ENCODE peak calls at places on chromosome 14, in eight cellular contexts. J, T, M, U, H, R, V and G are unnamed samples.

GRCh38 chr14:51759950-51760349 is 100.5 kb upstream of the GNG2 start:
- DNase-seq in J (no peak), T (no peak), M (no peak), U (no peak), H (no peak), R (no peak), V (no peak), G (no peak)

GRCh38 chr14:54797986-54798385 is 104.6 kb downstream of the GCH1 start:
- DNase-seq in J (no peak), T (no peak), M (no peak), U (no peak), H (no peak), R (no peak), V (no peak), G (no peak)

GRCh38 chr14:77615231-77616132 is 955 bp downstream of the SPTLC2 start:
- DNase-seq in J (peak; percentile 43), T (peak; percentile 14), M (no peak), U (no peak), H (peak; percentile 18), R (no peak), V (peak; percentile 63), G (peak; percentile 9)

GRCh38 chr14:73741386-73741875 is 27.2 kb upstream of the PNMA1 start:
- DNase-seq in J (peak; percentile 58), T (peak; percentile 44), M (peak; percentile 84), U (peak; percentile 73), H (peak; percentile 74), R (peak; percentile 71), V (peak; percentile 97), G (no peak)

GRCh38 chr14:93105362-93105761 is 10.4 kb downstream of the ITPK1 start:
- DNase-seq in J (no peak), T (no peak), M (no peak), U (peak; percentile 39), H (no peak), R (peak; percentile 48), V (no peak), G (no peak)

GRCh38 chr14:22472935-22473854 is 115.8 kb downstream of the DAD1 start:
- DNase-seq in J (peak; percentile 30), T (no peak), M (no peak), U (peak; percentile 71), H (no peak), R (no peak), V (peak; percentile 72), G (no peak)

GRCh38 chr14:84209021-84209420 is 1320.9 kb upstream of the FLRT2 start:
- DNase-seq in J (no peak), T (no peak), M (no peak), U (no peak), H (no peak), R (no peak), V (no peak), G (no peak)

GRCh38 chr14:70804556-70805162 is 4.7 kb downstream of the MAP3K9 start:
- DNase-seq in J (no peak), T (no peak), M (no peak), U (no peak), H (no peak), R (no peak), V (no peak), G (no peak)

GRCh38 chr14:53723221-53723620 is 233.4 kb downstream of the BMP4 start:
- DNase-seq in J (no peak), T (no peak), M (no peak), U (no peak), H (no peak), R (no peak), V (no peak), G (no peak)

GRCh38 chr14:99320621-99321235 is 48.7 kb upstream of the BCL11B start:
- DNase-seq in J (no peak), T (no peak), M (no peak), U (no peak), H (no peak), R (no peak), V (no peak), G (no peak)

GRCh38 chr14:95260537-95261440 is 58.9 kb downstream of the CLMN start:
- DNase-seq in J (no peak), T (no peak), M (no peak), U (no peak), H (no peak), R (no peak), V (peak; percentile 80), G (peak; percentile 55)

GRCh38 chr14:85978851-85979250 is 448.9 kb downstream of the FLRT2 start:
- DNase-seq in J (no peak), T (no peak), M (no peak), U (no peak), H (no peak), R (no peak), V (no peak), G (no peak)

GRCh38 chr14:61567838-61568571 is 127.3 kb upstream of the HIF1A start:
- DNase-seq in J (no peak), T (no peak), M (no peak), U (no peak), H (peak; percentile 35), R (no peak), V (no peak), G (no peak)

GRCh38 chr14:90599748-90600507 is 203.1 kb downstream of the CALM1 start:
- DNase-seq in J (no peak), T (no peak), M (no peak), U (no peak), H (no peak), R (no peak), V (no peak), G (no peak)

GRCh38 chr14:98897605-98898309 is 374.2 kb downstream of the BCL11B start:
- DNase-seq in J (no peak), T (no peak), M (no peak), U (no peak), H (no peak), R (no peak), V (no peak), G (no peak)

GRCh38 chr14:68082698-68083291 is 263.2 kb downstream of the RAD51B start:
- DNase-seq in J (no peak), T (no peak), M (no peak), U (no peak), H (no peak), R (no peak), V (peak; percentile 40), G (no peak)

GRCh38 chr14:91214306-91214705 is 30.2 kb downstream of the GPR68 start:
- DNase-seq in J (no peak), T (no peak), M (no peak), U (no peak), H (no peak), R (no peak), V (no peak), G (no peak)

GRCh38 chr14:20138520-20138919 is at the start of gene OR4N5:
- DNase-seq in J (no peak), T (no peak), M (no peak), U (no peak), H (no peak), R (no peak), V (no peak), G (no peak)

GRCh38 chr14:35535794-35536112 is 1.8 kb downstream of the INSM2 start:
- DNase-seq in J (no peak), T (no peak), M (no peak), U (no peak), H (no peak), R (no peak), V (no peak), G (no peak)

GRCh38 chr14:54487771-54488170 is 1.0 kb downstream of the GMFB start:
- DNase-seq in J (peak; percentile 63), T (no peak), M (no peak), U (no peak), H (no peak), R (no peak), V (peak; percentile 59), G (no peak)

GRCh38 chr14:93715279-93715927 is 72.9 kb downstream of the PRIMA1 start:
- DNase-seq in J (peak; percentile 58), T (no peak), M (no peak), U (no peak), H (no peak), R (no peak), V (no peak), G (no peak)

GRCh38 chr14:103869406-103870143 is 22.2 kb upstream of the PPP1R13B start:
- DNase-seq in J (peak; percentile 46), T (no peak), M (no peak), U (no peak), H (no peak), R (no peak), V (no peak), G (no peak)
- H3K27me3 ChIP-seq in J (no peaks in the 10 kb centered on the region), T (no peaks in the 10 kb centered on the region), M (no peaks in the 10 kb centered on the region), U (no peaks in the 10 kb centered on the region), H (no peaks in the 10 kb centered on the region), R (no peaks in the 10 kb centered on the region), V (no peaks in the 10 kb centered on the region), G (no peaks in the 10 kb centered on the region)

GRCh38 chr14:69612759-69613145 is 1.4 kb downstream of the SUSD6 start:
- DNase-seq in J (no peak), T (no peak), M (no peak), U (no peak), H (no peak), R (no peak), V (no peak), G (no peak)
- H3K4me1 ChIP-seq in J (peaks cover 5% of the 10 kb centered on the region), T (peaks cover 67% of the 10 kb centered on the region), M (peaks cover 67% of the 10 kb centered on the region), U (peaks cover 48% of the 10 kb centered on the region), H (no peaks in the 10 kb centered on the region), R (peaks cover 58% of the 10 kb centered on the region), V (peaks cover 35% of the 10 kb centered on the region), G (peaks cover 67% of the 10 kb centered on the region)

DNA sequence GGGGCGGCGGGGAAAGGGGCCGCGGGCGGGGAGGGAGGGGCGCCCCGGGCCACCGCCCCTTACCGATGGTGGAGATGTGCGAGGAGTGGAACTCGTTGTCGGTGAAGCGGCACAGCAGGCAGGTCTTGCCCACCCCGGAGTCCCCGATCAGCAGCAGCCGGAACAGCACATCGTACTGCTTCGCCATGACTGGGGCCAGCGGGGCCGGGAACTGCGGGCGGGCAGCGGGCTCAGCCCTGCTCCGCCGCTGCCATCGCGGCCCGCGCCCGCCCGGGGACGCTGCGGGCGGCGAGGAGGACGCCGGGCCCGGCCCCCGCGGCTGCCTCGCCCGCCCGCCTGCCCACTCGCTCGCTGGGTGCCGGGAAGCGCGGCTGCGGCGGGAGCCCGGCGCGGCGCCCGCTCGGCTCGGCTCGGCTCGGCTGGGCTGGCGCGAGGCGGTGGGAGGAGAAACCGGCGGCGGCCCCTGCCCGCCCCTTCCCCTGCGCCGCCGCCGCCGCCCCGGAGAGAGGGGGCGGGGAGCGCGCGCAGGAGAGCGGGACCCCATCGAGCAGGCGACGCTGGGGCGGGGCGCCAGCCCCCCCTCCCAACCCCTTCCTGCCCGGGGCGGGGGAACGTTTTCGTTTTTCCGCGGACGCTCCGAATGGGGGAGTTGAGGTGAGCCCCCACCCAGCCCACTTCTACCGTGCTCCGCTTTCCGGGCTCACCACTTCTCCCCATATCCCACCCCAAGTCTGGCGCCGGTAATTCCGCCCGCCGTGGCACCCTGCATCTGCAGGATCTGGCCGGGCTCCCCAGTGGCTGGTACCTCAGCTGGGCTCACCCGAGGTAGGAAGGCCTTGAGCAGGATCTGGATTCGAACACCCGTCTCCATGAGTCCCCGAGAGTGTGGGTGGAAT is at the start of gene RAB15:
- DNase-seq in J (peak; percentile 90), T (peak; percentile 23), M (no peak), U (no peak), H (peak; percentile 63), R (peak; percentile 40), V (peak; percentile 33), G (peak; percentile 23)
- H3K4me3 ChIP-seq in J (peak within 1 kb of the TSS; percentile 59), T (peak within 1 kb of the TSS; percentile 48), M (peak within 1 kb of the TSS; percentile 81), U (peak within 1 kb of the TSS; percentile 57), H (peak within 1 kb of the TSS; percentile 57), R (peak within 1 kb of the TSS; percentile 84), V (peak within 1 kb of the TSS; percentile 61), G (peak within 1 kb of the TSS; percentile 68)

DNA sequence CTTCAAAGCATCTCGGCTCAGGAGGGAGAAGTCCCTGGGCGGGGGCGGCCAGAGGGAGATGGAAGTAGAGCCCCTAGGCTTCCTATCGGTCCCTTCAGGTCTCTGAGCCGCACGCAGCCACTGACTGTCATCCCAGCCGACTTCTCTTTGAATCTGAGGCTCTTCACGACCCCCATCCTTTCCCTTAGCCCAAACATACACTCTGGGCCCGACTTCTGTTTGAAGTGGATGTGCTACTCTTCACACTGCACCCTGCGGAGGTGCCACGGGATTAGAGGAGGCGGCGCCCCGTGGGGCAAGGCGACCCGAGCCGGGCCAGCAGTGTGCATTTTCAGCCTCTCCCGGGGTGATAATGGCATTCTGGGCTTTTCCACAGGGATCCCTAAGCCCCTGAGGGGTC is 6.0 kb upstream of the DACT1 start:
- DNase-seq in J (no peak), T (no peak), M (no peak), U (no peak), H (no peak), R (no peak), V (no peak), G (no peak)
- H3K27me3 ChIP-seq in J (no peaks in the 10 kb centered on the region), T (peaks cover 14% of the 10 kb centered on the region), M (peaks cover 7% of the 10 kb centered on the region), U (no peaks in the 10 kb centered on the region), H (peaks cover 22% of the 10 kb centered on the region), R (no peaks in the 10 kb centered on the region), V (peaks cover 45% of the 10 kb centered on the region), G (no peaks in the 10 kb centered on the region)